ENCODE peak calls at places on chromosomes 4 and X, in nine cellular contexts. One of them, this sample, is unnamed.

GRCh38 chr4:122921300-122921699 is 1.1 kb downstream of the NUDT6 start:
- DNase-seq in stomach: no peak
- DNase-seq in SK-N-SH: no peak
- DNase-seq in GM12878: no peak
- DNase-seq in upper lobe of left lung: no peak
- DNase-seq in breast epithelium: no peak
- DNase-seq in spleen: no peak
- DNase-seq in suprapubic skin: no peak
- DNase-seq in HL-60: no peak
- DNase-seq in this sample: no peak

GRCh38 chrX:38519651-38520050 is 41.7 kb upstream of the TSPAN7 start:
- DNase-seq in HL-60: no peak
- DNase-seq in spleen: no peak
- DNase-seq in GM12878: no peak
- DNase-seq in suprapubic skin: no peak
- DNase-seq in breast epithelium: no peak
- DNase-seq in stomach: no peak
- DNase-seq in SK-N-SH: no peak
- DNase-seq in upper lobe of left lung: no peak
- DNase-seq in this sample: no peak

GRCh38 chr4:109592367-109592766 is 32.3 kb downstream of the MCUB start:
- DNase-seq in GM12878: no peak
- DNase-seq in SK-N-SH: no peak
- DNase-seq in breast epithelium: no peak
- DNase-seq in upper lobe of left lung: no peak
- DNase-seq in HL-60: no peak
- DNase-seq in suprapubic skin: no peak
- DNase-seq in stomach: no peak
- DNase-seq in spleen: no peak
- DNase-seq in this sample: no peak

GRCh38 chrX:39275500-39276068 is 474.3 kb downstream of the MID1IP1 start:
- DNase-seq in stomach: no peak
- DNase-seq in suprapubic skin: no peak
- DNase-seq in SK-N-SH: no peak
- DNase-seq in spleen: no peak
- DNase-seq in HL-60: no peak
- DNase-seq in breast epithelium: no peak
- DNase-seq in upper lobe of left lung: peak
- DNase-seq in GM12878: no peak
- DNase-seq in this sample: no peak

GRCh38 chr4:48752726-48753125 is 27.4 kb downstream of the FRYL start:
- DNase-seq in breast epithelium: no peak
- DNase-seq in SK-N-SH: no peak
- DNase-seq in suprapubic skin: no peak
- DNase-seq in upper lobe of left lung: no peak
- DNase-seq in HL-60: peak
- DNase-seq in spleen: no peak
- DNase-seq in GM12878: no peak
- DNase-seq in stomach: no peak
- DNase-seq in this sample: peak

GRCh38 chrX:70478521-70478920 is 33.9 kb downstream of the DLG3 start:
- DNase-seq in breast epithelium: no peak
- DNase-seq in GM12878: no peak
- DNase-seq in suprapubic skin: no peak
- DNase-seq in stomach: no peak
- DNase-seq in HL-60: no peak
- DNase-seq in spleen: no peak
- DNase-seq in upper lobe of left lung: no peak
- DNase-seq in SK-N-SH: no peak
- DNase-seq in this sample: no peak

GRCh38 chr4:147093206-147093605 is 147.5 kb upstream of the TTC29 start:
- DNase-seq in suprapubic skin: no peak
- DNase-seq in HL-60: no peak
- DNase-seq in stomach: no peak
- DNase-seq in spleen: no peak
- DNase-seq in upper lobe of left lung: no peak
- DNase-seq in breast epithelium: no peak
- DNase-seq in GM12878: no peak
- DNase-seq in SK-N-SH: no peak
- DNase-seq in this sample: no peak

GRCh38 chr4:81724925-81725329 is 253.2 kb upstream of the RASGEF1B start:
- DNase-seq in suprapubic skin: peak
- DNase-seq in HL-60: no peak
- DNase-seq in SK-N-SH: no peak
- DNase-seq in upper lobe of left lung: no peak
- DNase-seq in spleen: peak
- DNase-seq in GM12878: peak
- DNase-seq in breast epithelium: no peak
- DNase-seq in stomach: peak
- DNase-seq in this sample: no peak

GRCh38 chr4:152894673-152895072 is 41.5 kb upstream of the FHDC1 start:
- DNase-seq in spleen: no peak
- DNase-seq in upper lobe of left lung: no peak
- DNase-seq in suprapubic skin: no peak
- DNase-seq in GM12878: no peak
- DNase-seq in stomach: no peak
- DNase-seq in breast epithelium: no peak
- DNase-seq in SK-N-SH: no peak
- DNase-seq in HL-60: no peak
- DNase-seq in this sample: no peak

GRCh38 chr4:20074450-20074849 is 177.3 kb upstream of the SLIT2 start:
- DNase-seq in SK-N-SH: no peak
- DNase-seq in upper lobe of left lung: no peak
- DNase-seq in GM12878: no peak
- DNase-seq in breast epithelium: no peak
- DNase-seq in suprapubic skin: no peak
- DNase-seq in spleen: no peak
- DNase-seq in HL-60: no peak
- DNase-seq in stomach: no peak
- DNase-seq in this sample: no peak

GRCh38 chr4:186260504-186261448 is 5.2 kb upstream of the F11 start:
- DNase-seq in HL-60: no peak
- DNase-seq in spleen: no peak
- DNase-seq in upper lobe of left lung: peak
- DNase-seq in stomach: no peak
- DNase-seq in SK-N-SH: no peak
- DNase-seq in GM12878: no peak
- DNase-seq in breast epithelium: no peak
- DNase-seq in suprapubic skin: no peak
- DNase-seq in this sample: no peak

GRCh38 chrX:43375146-43375545 is 281.0 kb upstream of the MAOA start:
- DNase-seq in suprapubic skin: no peak
- DNase-seq in upper lobe of left lung: no peak
- DNase-seq in HL-60: no peak
- DNase-seq in breast epithelium: no peak
- DNase-seq in GM12878: no peak
- DNase-seq in SK-N-SH: no peak
- DNase-seq in spleen: no peak
- DNase-seq in stomach: no peak
- DNase-seq in this sample: no peak

GRCh38 chr4:114563536-114564315 is 34.9 kb upstream of the UGT8 start:
- DNase-seq in SK-N-SH: no peak
- DNase-seq in spleen: no peak
- DNase-seq in HL-60: no peak
- DNase-seq in GM12878: no peak
- DNase-seq in breast epithelium: no peak
- DNase-seq in upper lobe of left lung: no peak
- DNase-seq in suprapubic skin: no peak
- DNase-seq in stomach: no peak
- DNase-seq in this sample: peak

GRCh38 chr4:2938906-2939305 is 24.3 kb downstream of the NOP14 start:
- DNase-seq in upper lobe of left lung: no peak
- DNase-seq in SK-N-SH: no peak
- DNase-seq in suprapubic skin: peak
- DNase-seq in HL-60: no peak
- DNase-seq in spleen: peak
- DNase-seq in stomach: no peak
- DNase-seq in breast epithelium: no peak
- DNase-seq in GM12878: no peak
- DNase-seq in this sample: no peak

GRCh38 chr4:86737244-86737643 is 111.9 kb downstream of the SLC10A6 start:
- DNase-seq in HL-60: no peak
- DNase-seq in spleen: no peak
- DNase-seq in stomach: no peak
- DNase-seq in GM12878: no peak
- DNase-seq in breast epithelium: no peak
- DNase-seq in SK-N-SH: no peak
- DNase-seq in upper lobe of left lung: no peak
- DNase-seq in suprapubic skin: no peak
- DNase-seq in this sample: no peak

GRCh38 chr4:169024762-169025161 is 14.7 kb upstream of the CBR4 start:
- DNase-seq in HL-60: peak
- DNase-seq in breast epithelium: no peak
- DNase-seq in suprapubic skin: no peak
- DNase-seq in GM12878: no peak
- DNase-seq in stomach: no peak
- DNase-seq in SK-N-SH: peak
- DNase-seq in upper lobe of left lung: no peak
- DNase-seq in spleen: no peak
- DNase-seq in this sample: peak

GRCh38 chrX:47513697-47514085 is 30.7 kb upstream of the ZNF41 start:
- DNase-seq in suprapubic skin: no peak
- DNase-seq in breast epithelium: no peak
- DNase-seq in upper lobe of left lung: no peak
- DNase-seq in SK-N-SH: no peak
- DNase-seq in HL-60: no peak
- DNase-seq in GM12878: no peak
- DNase-seq in spleen: no peak
- DNase-seq in stomach: no peak
- DNase-seq in this sample: no peak

GRCh38 chr4:47391256-47391655 is 72.2 kb downstream of the COMMD8 start:
- DNase-seq in stomach: no peak
- DNase-seq in upper lobe of left lung: no peak
- DNase-seq in breast epithelium: no peak
- DNase-seq in spleen: no peak
- DNase-seq in SK-N-SH: no peak
- DNase-seq in HL-60: no peak
- DNase-seq in GM12878: no peak
- DNase-seq in suprapubic skin: no peak
- DNase-seq in this sample: no peak

GRCh38 chr4:158090323-158090722 is 82.5 kb downstream of the GASK1B start:
- DNase-seq in stomach: peak
- DNase-seq in upper lobe of left lung: no peak
- DNase-seq in GM12878: no peak
- DNase-seq in suprapubic skin: no peak
- DNase-seq in HL-60: no peak
- DNase-seq in spleen: no peak
- DNase-seq in SK-N-SH: no peak
- DNase-seq in breast epithelium: no peak
- DNase-seq in this sample: no peak

GRCh38 chr4:108054025-108054424 is 64.3 kb downstream of the HADH start:
- DNase-seq in spleen: no peak
- DNase-seq in stomach: no peak
- DNase-seq in breast epithelium: no peak
- DNase-seq in HL-60: no peak
- DNase-seq in suprapubic skin: no peak
- DNase-seq in upper lobe of left lung: peak
- DNase-seq in GM12878: no peak
- DNase-seq in SK-N-SH: no peak
- DNase-seq in this sample: no peak
- H3K4me3 ChIP-seq in spleen: no peak
- H3K4me3 ChIP-seq in stomach: no peak
- H3K4me3 ChIP-seq in breast epithelium: no peak
- H3K4me3 ChIP-seq in HL-60: no peak
- H3K4me3 ChIP-seq in suprapubic skin: no peak
- H3K4me3 ChIP-seq in upper lobe of left lung: no peak
- H3K4me3 ChIP-seq in GM12878: no peak
- H3K4me3 ChIP-seq in SK-N-SH: no peak
- H3K4me3 ChIP-seq in this sample: no peak

DNA sequence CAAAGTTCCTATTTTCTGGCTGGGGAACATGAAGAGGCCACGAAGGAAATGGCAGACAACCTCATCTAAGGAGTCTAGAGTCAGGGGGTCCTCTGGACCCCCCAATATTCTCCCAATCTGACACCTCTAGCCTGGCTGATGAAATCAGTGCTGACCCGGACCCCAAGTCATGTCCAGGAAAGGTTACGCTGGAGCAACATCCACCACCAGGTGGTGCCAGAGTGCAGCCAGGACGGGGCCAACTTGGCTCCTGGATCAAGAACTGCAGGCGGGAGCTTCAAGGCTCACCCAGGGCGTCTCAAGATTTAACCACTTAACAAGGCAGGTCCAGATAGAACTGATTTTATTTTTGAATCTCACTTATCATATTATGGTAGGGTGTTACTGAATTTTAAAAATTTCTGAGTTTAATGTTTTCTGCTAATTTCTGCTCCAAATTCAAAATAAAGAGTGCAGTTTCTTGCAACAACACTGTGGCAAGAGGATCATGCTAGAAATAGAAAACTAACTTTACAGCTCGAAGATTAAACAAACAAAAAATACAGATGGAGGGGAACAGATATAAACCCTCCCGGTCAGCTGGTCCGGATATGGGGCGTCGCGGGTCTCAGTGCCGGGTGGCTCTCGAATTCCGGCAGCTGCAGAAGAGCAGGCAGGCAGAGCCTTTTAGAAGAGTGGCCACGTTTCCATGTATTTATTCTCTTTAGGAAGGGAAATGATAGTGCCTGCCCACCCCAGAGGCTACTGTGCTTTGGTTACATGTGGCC is 135.5 kb downstream of the AFAP1 start:
- DNase-seq in breast epithelium: peak
- DNase-seq in upper lobe of left lung: peak
- DNase-seq in stomach: peak
- DNase-seq in spleen: peak
- DNase-seq in GM12878: no peak
- DNase-seq in suprapubic skin: peak
- DNase-seq in SK-N-SH: peak
- DNase-seq in HL-60: peak
- DNase-seq in this sample: peak
- TF ChIP-seq POLR2AphosphoS5 in breast epithelium: peak
- TF ChIP-seq POLR2AphosphoS5 in upper lobe of left lung: no peak
- TF ChIP-seq POLR2AphosphoS5 in stomach: no peak
- TF ChIP-seq POLR2AphosphoS5 in spleen: peak
- TF ChIP-seq POLR2AphosphoS5 in GM12878: no peak
- TF ChIP-seq POLR2AphosphoS5 in suprapubic skin: no peak
- TF ChIP-seq POLR2AphosphoS5 in SK-N-SH: no peak
- TF ChIP-seq POLR2AphosphoS5 in HL-60: no peak
- TF ChIP-seq POLR2AphosphoS5 in this sample: no peak

GRCh38 chrX:119410854-119411253 is 11.7 kb downstream of the SLC25A43 start:
- DNase-seq in suprapubic skin: no peak
- DNase-seq in spleen: no peak
- DNase-seq in upper lobe of left lung: no peak
- DNase-seq in breast epithelium: no peak
- DNase-seq in SK-N-SH: no peak
- DNase-seq in stomach: no peak
- DNase-seq in HL-60: no peak
- DNase-seq in GM12878: no peak
- DNase-seq in this sample: no peak
- H3K4me3 ChIP-seq in suprapubic skin: no peak
- H3K4me3 ChIP-seq in spleen: no peak
- H3K4me3 ChIP-seq in upper lobe of left lung: no peak
- H3K4me3 ChIP-seq in breast epithelium: no peak
- H3K4me3 ChIP-seq in SK-N-SH: no peak
- H3K4me3 ChIP-seq in stomach: no peak
- H3K4me3 ChIP-seq in HL-60: no peak
- H3K4me3 ChIP-seq in GM12878: no peak
- H3K4me3 ChIP-seq in this sample: no peak

DNA sequence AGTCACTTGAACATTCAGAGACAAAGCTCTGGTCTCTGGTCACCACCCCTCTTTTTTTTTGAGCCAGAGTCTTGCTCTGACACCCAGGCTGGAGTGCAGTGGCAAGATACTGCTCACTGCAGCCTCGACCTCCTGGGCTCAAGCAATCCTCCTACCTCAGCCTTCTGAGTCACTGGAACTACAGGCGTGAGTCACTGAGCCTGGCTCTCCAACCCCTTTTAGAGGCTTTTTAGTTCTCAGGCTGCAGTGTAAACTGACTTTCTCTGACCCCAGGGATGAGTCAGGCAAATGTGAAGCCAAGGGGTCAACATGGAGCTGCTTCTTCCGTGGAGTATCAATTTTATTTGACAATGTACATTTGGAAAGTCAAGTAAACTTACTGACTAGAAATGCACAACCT is 229.2 kb downstream of the PTTG2 start:
- DNase-seq in HL-60: no peak
- DNase-seq in breast epithelium: no peak
- DNase-seq in suprapubic skin: no peak
- DNase-seq in spleen: no peak
- DNase-seq in GM12878: no peak
- DNase-seq in upper lobe of left lung: no peak
- DNase-seq in stomach: no peak
- DNase-seq in SK-N-SH: no peak
- DNase-seq in this sample: no peak
- TF ChIP-seq POLR2AphosphoS5 in HL-60: no peak
- TF ChIP-seq POLR2AphosphoS5 in breast epithelium: no peak
- TF ChIP-seq POLR2AphosphoS5 in suprapubic skin: no peak
- TF ChIP-seq POLR2AphosphoS5 in spleen: peak
- TF ChIP-seq POLR2AphosphoS5 in GM12878: no peak
- TF ChIP-seq POLR2AphosphoS5 in upper lobe of left lung: no peak
- TF ChIP-seq POLR2AphosphoS5 in stomach: no peak
- TF ChIP-seq POLR2AphosphoS5 in SK-N-SH: no peak
- TF ChIP-seq POLR2AphosphoS5 in this sample: no peak